ENCODE peak calls at places on chromosomes 1 and 21, in six cellular contexts. H is CD4-positive, CD25-positive, alpha-beta regulatory T cell; J is heart left ventricle; Z is uterus; O is CD8-positive, alpha-beta T cell; D is psoas muscle. U is an unnamed sample. For H3K4me1, the result is how much of the 10 kb centered on the place peaks cover.

GRCh38 chr1:48001696-48002095 is 4.5 kb upstream of the TRABD2B start:
- DNase-seq in J (no peak), O (no peak), D (no peak), Z (no peak), H (no peak), U (no peak)

GRCh38 chr1:119794856-119795255 is 16.4 kb downstream of the REG4 start:
- DNase-seq in H (no peak), D (no peak), O (no peak), Z (no peak), J (no peak), U (no peak)

GRCh38 chr1:109392788-109393580 is 4.7 kb downstream of the SORT1 start:
- DNase-seq in H (no peak), D (peak), Z (peak), O (no peak), J (peak), U (no peak)

GRCh38 chr1:66436378-66437135 is 97.4 kb upstream of the SGIP1 start:
- DNase-seq in Z (no peak), D (no peak), O (no peak), H (no peak), J (no peak), U (no peak)

GRCh38 chr1:58779059-58779754 is 4.6 kb downstream of the JUN start:
- DNase-seq in H (no peak), O (no peak), J (no peak), D (no peak), Z (no peak), U (no peak)

GRCh38 chr1:19412654-19413053 is 72.7 kb downstream of the CAPZB start:
- DNase-seq in D (no peak), J (no peak), H (no peak), O (no peak), Z (no peak), U (no peak)

GRCh38 chr21:43321111-43321510 is 105.8 kb downstream of the SIK1 start:
- DNase-seq in J (no peak), H (no peak), O (no peak), D (no peak), Z (no peak), U (no peak)

GRCh38 chr1:228393268-228393699 is 13.4 kb downstream of the TRIM11 start:
- DNase-seq in J (peak), O (no peak), D (no peak), Z (no peak), H (no peak), U (no peak)

GRCh38 chr1:40309374-40310128 is 7.5 kb downstream of the COL9A2 start:
- DNase-seq in H (no peak), D (no peak), Z (no peak), J (no peak), O (no peak), U (no peak)

GRCh38 chr1:171794085-171794484 is 12.6 kb downstream of the METTL13 start:
- DNase-seq in Z (no peak), H (no peak), D (no peak), O (peak), J (no peak), U (no peak)

GRCh38 chr1:47448462-47449233 is 10.8 kb downstream of the FOXD2 start:
- DNase-seq in H (no peak), O (no peak), D (no peak), Z (no peak), J (no peak), U (no peak)

GRCh38 chr1:54480201-54480848 is 67.7 kb upstream of the ACOT11 start:
- DNase-seq in O (no peak), Z (no peak), D (no peak), J (no peak), H (no peak), U (no peak)

GRCh38 chr1:231814031-231814430 is 187.4 kb downstream of the DISC1 start:
- DNase-seq in J (no peak), Z (no peak), O (no peak), H (no peak), D (no peak), U (no peak)

GRCh38 chr1:188089015-188089414 is 1260.3 kb downstream of the PLA2G4A start:
- DNase-seq in Z (no peak), D (no peak), H (no peak), O (no peak), J (no peak), U (no peak)
- H3K4me1 ChIP-seq in Z (under half), D (under half), H (under half), O (under half), J (under half), U (under half)

GRCh38 chr1:113871597-113872113 is at the start of gene PTPN22:
- DNase-seq in J (peak), Z (no peak), H (peak), O (peak), D (peak), U (no peak)
- H3K4me3 ChIP-seq in J (no peak), Z (no peak), H (peak), O (peak), D (no peak), U (peak)

DNA sequence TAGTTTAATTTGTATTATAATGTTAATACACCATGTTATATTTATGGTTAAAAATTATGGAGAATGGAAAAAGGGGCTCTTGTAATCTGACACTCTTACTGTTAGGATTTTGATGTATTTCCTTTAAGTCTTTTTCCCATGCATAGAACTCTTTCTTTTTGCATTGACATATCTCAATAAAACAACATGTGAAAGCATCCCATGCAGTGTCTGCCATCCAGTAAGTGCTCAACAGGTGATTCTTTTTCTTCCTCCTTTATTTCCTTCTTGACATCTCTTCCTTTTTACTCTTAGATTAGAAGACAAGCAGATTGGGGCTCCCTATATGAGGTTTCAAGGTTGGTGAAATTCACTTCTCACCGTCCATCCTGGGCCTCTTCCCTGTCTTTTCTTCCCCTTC is 2.8 kb downstream of the NEXN start:
- DNase-seq in D (no peak), O (no peak), J (no peak), H (no peak), Z (no peak), U (no peak)
- H3K27ac ChIP-seq in D (peak), O (no peak), J (peak), H (no peak), Z (no peak), U (no peak)

DNA sequence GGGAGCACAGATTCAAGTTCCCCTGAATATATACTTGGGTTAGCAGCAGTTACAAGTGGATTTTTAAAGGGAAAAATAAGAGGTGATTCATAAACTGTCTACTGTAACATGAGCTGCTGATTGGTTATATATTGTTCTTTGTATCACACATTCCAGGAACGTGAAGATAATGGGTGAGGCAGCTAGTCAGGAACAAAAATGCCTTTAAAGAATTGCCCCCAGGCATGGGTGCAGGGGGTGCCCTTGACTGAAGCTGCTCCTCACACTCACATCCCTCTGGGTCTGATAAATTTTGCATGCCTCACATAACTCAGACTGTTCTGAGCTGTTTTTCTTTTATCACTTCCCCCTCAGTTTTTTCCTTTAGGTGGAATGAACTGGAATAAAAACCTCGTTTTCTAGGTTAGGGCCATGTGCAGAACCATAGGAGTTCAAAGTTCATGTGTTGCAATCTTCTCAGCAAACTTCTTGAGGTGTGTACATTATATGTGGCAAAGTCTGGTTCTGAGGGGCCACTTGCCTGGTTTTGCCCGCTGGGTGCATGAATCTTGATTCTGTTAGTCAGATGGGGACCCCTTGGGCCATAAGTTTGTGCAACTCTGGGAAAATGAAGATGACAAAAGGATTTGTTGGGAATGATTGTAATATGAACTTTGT is 21.1 kb downstream of the TBX19 start:
- DNase-seq in O (no peak), D (no peak), Z (no peak), J (no peak), H (no peak), U (no peak)
- H3K4me1 ChIP-seq in O (under half), D (under half), Z (under half), J (under half), H (under half), U (under half)

DNA sequence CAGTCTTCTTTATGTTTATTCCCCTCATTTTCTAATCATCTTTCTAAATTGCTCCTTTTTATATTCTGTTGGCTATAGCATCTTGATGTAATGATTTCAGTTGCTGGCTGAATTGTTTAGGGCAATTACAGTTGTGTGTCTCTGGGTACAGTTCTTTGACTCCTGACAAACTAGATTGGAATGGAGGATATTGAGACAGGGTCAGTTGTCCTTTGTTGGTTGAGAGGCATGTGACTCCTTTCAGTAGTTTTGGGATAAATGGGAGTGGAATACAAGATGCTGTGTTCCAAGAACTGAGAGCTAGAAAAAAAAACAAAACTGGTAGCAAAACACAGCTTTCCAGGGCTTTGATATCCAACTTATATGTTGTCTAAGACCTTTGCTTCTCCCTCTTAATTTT is 1.5 kb downstream of the CENPF start:
- DNase-seq in Z (no peak), H (no peak), D (no peak), O (no peak), J (no peak), U (no peak)
- H3K4me3 ChIP-seq in Z (no peak), H (no peak), D (no peak), O (no peak), J (no peak), U (no peak)

GRCh38 chr1:89001510-89001909 is 9.1 kb upstream of the KYAT3 start:
- DNase-seq in J (no peak), D (no peak), Z (no peak), O (no peak), H (no peak), U (no peak)
- H3K27ac ChIP-seq in J (no peak), D (no peak), Z (no peak), O (no peak), H (no peak), U (no peak)

DNA sequence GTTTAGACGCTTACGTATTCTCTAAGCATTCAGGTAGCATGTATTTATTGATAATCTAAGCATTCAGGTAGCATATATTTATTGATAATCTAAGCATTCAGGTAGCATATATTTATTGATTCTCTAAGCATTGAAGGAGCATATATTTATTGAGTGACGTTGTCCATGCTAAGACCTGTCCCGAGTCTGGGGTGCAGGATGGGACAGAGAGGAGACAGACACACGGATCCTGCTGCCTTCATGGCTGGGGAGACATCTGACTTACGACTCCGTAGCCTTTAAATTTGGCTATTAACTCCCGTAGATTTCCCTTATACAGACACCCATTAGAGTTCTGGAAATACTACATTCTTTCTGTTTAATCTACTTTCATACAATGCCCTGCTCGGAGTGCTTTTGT is 982 bp downstream of the SCCPDH start:
- DNase-seq in Z (no peak), O (no peak), J (no peak), H (no peak), D (no peak), U (no peak)
- H3K4me1 ChIP-seq in Z (under half), O (under half), J (under half), H (under half), D (under half), U (under half)

GRCh38 chr21:33360871-33361602 is 36.3 kb downstream of the IFNAR1 start:
- DNase-seq in O (peak), J (peak), Z (peak), D (peak), H (peak), U (peak)
- H3K4me3 ChIP-seq in O (peak), J (peak), Z (no peak), D (peak), H (peak), U (peak)

GRCh38 chr1:210251680-210252490 is 19.3 kb downstream of the SERTAD4 start:
- DNase-seq in H (no peak), O (no peak), J (no peak), D (no peak), Z (no peak), U (peak)
- H3K27ac ChIP-seq in H (no peak), O (no peak), J (no peak), D (no peak), Z (peak), U (no peak)

GRCh38 chr1:26254404-26254803 is 20.4 kb downstream of the CEP85 start:
- DNase-seq in D (no peak), Z (no peak), J (no peak), H (no peak), O (no peak), U (no peak)

GRCh38 chr1:26259578-26259977 is 20.3 kb upstream of the SH3BGRL3 start:
- DNase-seq in Z (no peak), J (no peak), D (no peak), O (no peak), H (no peak), U (no peak)

GRCh38 chr1:26263212-26263611 is 16.7 kb upstream of the SH3BGRL3 start:
- DNase-seq in O (no peak), Z (no peak), J (no peak), D (no peak), H (no peak), U (no peak)

DNA sequence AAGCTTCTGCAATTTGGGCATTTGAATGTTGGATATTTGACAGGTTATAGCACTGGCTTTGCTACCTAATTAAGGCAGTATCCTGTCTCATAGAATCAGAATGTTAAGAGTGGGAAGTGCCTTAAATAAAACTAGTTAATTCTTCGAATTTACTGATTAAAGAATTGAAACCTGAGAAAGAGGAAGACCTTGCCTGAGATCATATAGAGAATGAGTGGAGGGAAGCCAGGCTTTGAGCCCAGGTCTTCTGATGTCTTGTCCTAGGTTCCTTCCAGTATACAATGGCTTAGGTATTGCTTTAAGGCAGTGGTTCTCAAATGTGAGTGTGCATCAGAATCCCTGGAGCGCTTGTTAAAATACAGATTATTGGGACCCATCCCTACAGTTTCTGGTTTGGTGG is 20.9 kb upstream of the SH3BGRL3 start:
- DNase-seq in D (no peak), O (no peak), H (no peak), Z (no peak), J (no peak), U (no peak)
- H3K4me1 ChIP-seq in D (under half), O (under half), H (under half), Z (under half), J (under half), U (under half)

U was measured in pancreas.